ENCODE peak calls at places on chromosomes 16 and 17, in five cellular contexts. G is aorta, K is BJ, O is psoas muscle, I is bronchial epithelial cell. P is an unnamed sample.

GRCh38 chr16:57517397-57518367 is 18.7 kb downstream of the CCDC102A start:
- DNase-seq in K (no peak), O (no peak), G (no peak), I (no peak), P (no peak)

GRCh38 chr16:21256636-21257035 is 21.5 kb downstream of the CRYM start:
- DNase-seq in K (no peak), O (no peak), I (no peak), G (no peak), P (no peak)

GRCh38 chr17:41654908-41655607 is 30.7 kb upstream of the KRT17 start:
- DNase-seq in G (no peak), O (no peak), K (no peak), I (peak; percentile 37), P (no peak)

GRCh38 chr16:4390266-4391260 is 18.9 kb downstream of the VASN start:
- DNase-seq in G (no peak), O (no peak), I (no peak), K (no peak), P (no peak)

GRCh38 chr16:78289844-78290277 is 190.4 kb downstream of the WWOX start:
- DNase-seq in G (no peak), I (no peak), O (no peak), K (no peak), P (no peak)

GRCh38 chr17:39699818-39700147 is at the start of gene ERBB2:
- DNase-seq in K (peak; percentile 33), O (peak; percentile 70), I (peak; percentile 71), G (peak; percentile 79), P (no peak)

GRCh38 chr16:87431926-87432325 is 39.8 kb downstream of the MAP1LC3B start:
- DNase-seq in O (no peak), G (no peak), I (peak; percentile 84), K (peak; percentile 47), P (no peak)

GRCh38 chr16:51201604-51202003 is 50.5 kb upstream of the SALL1 start:
- DNase-seq in K (no peak), G (no peak), I (no peak), O (no peak), P (no peak)

GRCh38 chr17:29010129-29010528 is 4.3 kb upstream of the SEZ6 start:
- DNase-seq in G (no peak), I (no peak), K (no peak), O (no peak), P (no peak)
- H3K27me3 ChIP-seq in G (no peaks in the 10 kb centered on the region), I (peaks cover 13% of the 10 kb centered on the region), K (peaks cover 20% of the 10 kb centered on the region), O (peaks cover 2% of the 10 kb centered on the region), P (peaks cover 2% of the 10 kb centered on the region)

GRCh38 chr16:84279871-84280270 is 14.8 kb upstream of the WFDC1 start:
- DNase-seq in O (no peak), G (no peak), I (no peak), K (no peak), P (no peak)

GRCh38 chr16:84282533-84282932 is 12.1 kb upstream of the WFDC1 start:
- DNase-seq in K (no peak), O (no peak), I (no peak), G (no peak), P (no peak)

GRCh38 chr16:84278968-84279367 is 15.7 kb upstream of the WFDC1 start:
- DNase-seq in I (no peak), K (no peak), O (no peak), G (no peak), P (no peak)

GRCh38 chr16:84283314-84284167 is 11.1 kb upstream of the WFDC1 start:
- DNase-seq in K (no peak), O (no peak), I (no peak), G (no peak), P (no peak)

DNA sequence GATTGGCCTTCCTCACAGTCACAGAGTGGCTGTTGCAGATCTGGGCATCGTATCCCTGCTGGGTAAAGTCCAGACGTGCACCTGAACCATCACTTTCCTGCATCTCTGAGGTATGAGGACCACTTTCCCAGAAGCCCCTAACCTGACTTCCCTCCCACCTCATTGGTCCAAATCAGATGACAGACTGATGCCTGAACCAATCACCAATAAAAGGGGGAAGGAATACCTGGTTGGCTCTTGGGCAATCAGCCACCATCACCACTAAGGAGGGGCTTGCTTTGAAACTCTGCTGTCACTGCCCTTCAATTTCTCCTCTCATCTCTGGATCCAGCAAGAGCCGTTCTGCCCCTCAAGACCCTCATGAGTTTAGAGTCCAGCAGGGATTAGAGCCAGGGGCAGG is 13.6 kb upstream of the WFDC1 start:
- DNase-seq in I (peak; percentile 6), G (no peak), K (no peak), O (no peak), P (no peak)
- H3K27me3 ChIP-seq in I (peaks cover 2% of the 10 kb centered on the region), G (no peaks in the 10 kb centered on the region), K (no peaks in the 10 kb centered on the region), O (no peaks in the 10 kb centered on the region), P (no peaks in the 10 kb centered on the region)

GRCh38 chr17:36750316-36750885 is 149.0 kb downstream of the MRM1 start:
- DNase-seq in O (no peak), G (no peak), I (no peak), K (no peak), P (no peak)

GRCh38 chr17:36743130-36743529 is 141.7 kb downstream of the MRM1 start:
- DNase-seq in O (no peak), I (no peak), G (no peak), K (no peak), P (no peak)

GRCh38 chr17:36747861-36748260 is 146.5 kb downstream of the MRM1 start:
- DNase-seq in I (no peak), O (no peak), K (no peak), G (no peak), P (no peak)

GRCh38 chr17:36749493-36749892 is 148.1 kb downstream of the MRM1 start:
- DNase-seq in K (no peak), I (no peak), O (no peak), G (no peak), P (no peak)

DNA sequence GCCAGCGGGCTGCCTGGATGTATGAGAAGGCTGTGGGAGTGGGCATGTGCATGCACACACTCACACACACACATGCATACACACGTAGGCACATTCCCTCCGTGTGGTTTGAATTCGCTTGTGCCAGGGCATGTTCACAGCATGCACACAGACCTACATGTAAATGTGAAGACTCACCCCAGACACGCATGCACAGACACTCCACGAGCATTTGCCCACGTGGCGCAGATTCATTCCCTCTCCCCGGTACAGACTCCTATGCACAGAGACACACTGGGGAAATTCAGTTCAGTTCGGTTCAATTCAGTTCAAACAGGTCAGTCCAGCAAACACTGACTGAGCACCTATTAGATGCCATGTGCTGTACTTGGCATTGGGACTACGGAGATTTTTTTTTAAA is 145.3 kb downstream of the MRM1 start:
- DNase-seq in I (no peak), O (no peak), G (no peak), K (no peak), P (no peak)
- H3K27me3 ChIP-seq in I (peaks cover 13% of the 10 kb centered on the region), O (no peaks in the 10 kb centered on the region), G (no peaks in the 10 kb centered on the region), K (peaks cover 14% of the 10 kb centered on the region), P (no peaks in the 10 kb centered on the region)

GRCh38 chr17:17448076-17448475 is 28.7 kb upstream of the MED9 start:
- DNase-seq in O (no peak), K (no peak), G (no peak), I (no peak), P (no peak)
- H3K27me3 ChIP-seq in O (no peaks in the 10 kb centered on the region), K (no peaks in the 10 kb centered on the region), G (no peaks in the 10 kb centered on the region), I (peaks cover 4% of the 10 kb centered on the region), P (no peaks in the 10 kb centered on the region)

GRCh38 chr17:73452056-73452455 is 140.3 kb upstream of the CDC42EP4 start:
- DNase-seq in G (no peak), O (no peak), I (no peak), K (no peak), P (no peak)

GRCh38 chr17:73453090-73453489 is 141.3 kb upstream of the CDC42EP4 start:
- DNase-seq in G (no peak), O (no peak), K (no peak), I (no peak), P (no peak)

GRCh38 chr17:73455050-73455687 is 143.4 kb upstream of the CDC42EP4 start:
- DNase-seq in O (no peak), I (no peak), K (no peak), G (peak; percentile 69), P (no peak)

GRCh38 chr17:73458191-73458590 is 146.4 kb upstream of the CDC42EP4 start:
- DNase-seq in I (no peak), G (no peak), K (no peak), O (no peak), P (no peak)

DNA sequence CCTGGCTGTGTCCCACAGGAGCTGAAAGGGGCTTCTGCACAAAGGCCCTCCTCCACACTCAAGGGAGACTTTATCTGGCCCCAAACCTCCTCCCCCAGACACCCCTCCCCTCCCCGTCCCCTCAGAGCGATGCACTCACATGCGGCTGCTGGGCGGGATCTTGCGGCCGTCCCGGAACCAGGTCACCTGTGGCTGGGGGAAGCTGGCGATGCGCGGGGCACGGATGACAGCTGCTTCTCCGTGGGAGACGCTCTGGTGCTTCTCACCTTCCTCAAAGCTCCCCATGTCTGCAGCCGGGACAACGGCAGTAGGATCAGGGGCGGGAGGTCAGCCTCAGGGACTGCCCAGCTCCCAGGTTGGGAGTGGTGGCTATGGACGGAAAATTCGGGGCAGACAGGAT is 144.0 kb upstream of the CDC42EP4 start:
- DNase-seq in O (no peak), I (no peak), K (no peak), G (no peak), P (no peak)
- H3K27me3 ChIP-seq in O (no peaks in the 10 kb centered on the region), I (no peaks in the 10 kb centered on the region), K (no peaks in the 10 kb centered on the region), G (no peaks in the 10 kb centered on the region), P (no peaks in the 10 kb centered on the region)

GRCh38 chr16:88772871-88773811 is 11.9 kb downstream of the PIEZO1 start:
- DNase-seq in G (peak; percentile 82), K (peak; percentile 71), O (peak; percentile 71), I (no peak), P (no peak)
- H3K27me3 ChIP-seq in G (no peaks in the 10 kb centered on the region), K (no peaks in the 10 kb centered on the region), O (no peaks in the 10 kb centered on the region), I (no peaks in the 10 kb centered on the region), P (no peaks in the 10 kb centered on the region)

P was measured in iPS DF 6.9.